ENCODE peak calls at places on chromosomes 3 and 15, in four cellular contexts. B is CD4-positive, alpha-beta T cell; C is breast epithelium; P is iris pigment epithelial cell. M is an unnamed sample.

GRCh38 chr3:16828815-16829214 is 55.9 kb upstream of the PLCL2 start:
- DNase-seq in B (peak; percentile 45), C (no peak), P (peak; percentile 80), M (no peak)

GRCh38 chr15:86677316-86677715 is 597.6 kb downstream of the AGBL1 start:
- DNase-seq in B (no peak), C (no peak), P (no peak), M (no peak)

GRCh38 chr3:85838921-85839320 is 880.1 kb downstream of the CADM2 start:
- DNase-seq in B (no peak), C (no peak), P (no peak), M (no peak)

GRCh38 chr15:78750566-78750965 is 60.7 kb downstream of the ADAMTS7 start:
- DNase-seq in B (no peak), C (no peak), P (no peak), M (no peak)

GRCh38 chr3:33664195-33664594 is 53.9 kb downstream of the CLASP2 start:
- DNase-seq in B (no peak), C (no peak), P (peak; percentile 90), M (no peak)

GRCh38 chr3:186400677-186401076 is 38.6 kb upstream of the DGKG start:
- DNase-seq in B (no peak), C (no peak), P (peak; percentile 36), M (no peak)

GRCh38 chr3:147184794-147185193 is 221.5 kb downstream of the ZIC4 start:
- DNase-seq in B (no peak), C (no peak), P (no peak), M (no peak)

GRCh38 chr3:37858742-37859141 is 2.9 kb upstream of the CTDSPL start:
- DNase-seq in B (no peak), C (no peak), P (no peak), M (no peak)

GRCh38 chr3:125052671-125053303 is 3.0 kb downstream of the HEG1 start:
- DNase-seq in B (no peak), C (no peak), P (peak; percentile 87), M (no peak)

GRCh38 chr3:10395671-10396070 is 74.8 kb upstream of the SEC13 start:
- DNase-seq in B (peak; percentile 34), C (peak; percentile 78), P (no peak), M (no peak)

GRCh38 chr3:33954956-33955355 is 156.5 kb downstream of the PDCD6IP start:
- DNase-seq in B (no peak), C (no peak), P (peak; percentile 15), M (no peak)

GRCh38 chr3:51379746-51380330 is 5.3 kb upstream of the MANF start:
- DNase-seq in B (no peak), C (no peak), P (no peak), M (no peak)

GRCh38 chr3:107421170-107421792 is 44.0 kb downstream of the CCDC54 start:
- DNase-seq in B (no peak), C (no peak), P (peak; percentile 79), M (no peak)

GRCh38 chr3:67635257-67635656 is 19.2 kb downstream of the SUCLG2 start:
- DNase-seq in B (no peak), C (no peak), P (peak; percentile 94), M (no peak)

GRCh38 chr3:33417051-33417673 is 23.0 kb downstream of the UBP1 start:
- DNase-seq in B (no peak), C (no peak), P (peak; percentile 80), M (no peak)

GRCh38 chr3:68256635-68257034 is 602.2 kb upstream of the SUCLG2 start:
- DNase-seq in B (peak; percentile 17), C (no peak), P (no peak), M (no peak)

GRCh38 chr3:130835483-130835882 is 58.4 kb upstream of the ATP2C1 start:
- DNase-seq in B (no peak), C (no peak), P (peak; percentile 6), M (no peak)

GRCh38 chr3:112377418-112378071 is 44.6 kb downstream of the CD200 start:
- DNase-seq in B (no peak), C (no peak), P (peak; percentile 75), M (no peak)

GRCh38 chr15:72136170-72137051 is 18.2 kb downstream of the SENP8 start:
- DNase-seq in B (no peak), C (no peak), P (no peak), M (no peak)

GRCh38 chr3:122688996-122689395 is 8.4 kb downstream of the PARP14 start:
- DNase-seq in B (no peak), C (no peak), P (no peak), M (no peak)

GRCh38 chr3:20047341-20047779 is 7.1 kb downstream of the KAT2B start:
- DNase-seq in B (no peak), C (no peak), P (no peak), M (no peak)

GRCh38 chr3:138242466-138242865 is 55.4 kb downstream of the ARMC8 start:
- DNase-seq in B (no peak), C (no peak), P (no peak), M (no peak)

GRCh38 chr15:99925661-99926461 is 192.6 kb upstream of the LYSMD4 start:
- DNase-seq in B (peak; percentile 76), C (peak; percentile 54), P (no peak), M (no peak)

GRCh38 chr3:195249057-195249770 is 21.7 kb downstream of the XXYLT1 start:
- DNase-seq in B (no peak), C (no peak), P (no peak), M (no peak)

GRCh38 chr3:112531358-112531781 is 30.4 kb downstream of the ATG3 start:
- DNase-seq in B (no peak), C (no peak), P (peak; percentile 52), M (no peak)

GRCh38 chr3:161821591-161821990 is 325.0 kb downstream of the OTOL1 start:
- DNase-seq in B (no peak), C (no peak), P (no peak), M (no peak)

GRCh38 chr15:25735550-25736384 is 127.4 kb downstream of the ATP10A start:
- DNase-seq in B (no peak), C (no peak), P (no peak), M (no peak)

GRCh38 chr3:170811515-170811914 is 58.5 kb downstream of the RPL22L1 start:
- DNase-seq in B (no peak), C (no peak), P (peak; percentile 66), M (no peak)

GRCh38 chr15:76439542-76439941 is 103.0 kb downstream of the ISL2 start:
- DNase-seq in B (no peak), C (no peak), P (no peak), M (no peak)

GRCh38 chr3:37096972-37097371 is 77.4 kb downstream of the LRRFIP2 start:
- DNase-seq in B (no peak), C (no peak), P (no peak), M (no peak)

GRCh38 chr3:119841808-119842471 is 60.0 kb downstream of the NR1I2 start:
- DNase-seq in B (no peak), C (no peak), P (no peak), M (no peak)

M was measured in thoracic aorta.